ENCODE peak calls at places on chromosomes 3 and 15, in seven cellular contexts. Z is brain microvascular endothelial cell; W is Panc1; F is CD4-positive, alpha-beta T cell; C is A549; K is upper lobe of right lung; D is left lung. A is an unnamed sample.

GRCh38 chr15:37765809-37766208 is 168.6 kb upstream of the TMCO5A start:
- DNase-seq in Z (peak; percentile 1), W (no peak), F (no peak), C (no peak), K (no peak), D (no peak), A (no peak)

GRCh38 chr3:15470261-15470660 is 42.9 kb downstream of the EAF1 start:
- DNase-seq in Z (no peak), W (no peak), F (no peak), C (peak; percentile 21), K (no peak), D (no peak), A (no peak)

GRCh38 chr3:182258538-182259177 is 534.6 kb upstream of the ATP11B start:
- DNase-seq in Z (no peak), W (peak; percentile 28), F (no peak), C (peak; percentile 54), K (no peak), D (no peak), A (no peak)

GRCh38 chr3:128783774-128784173 is 57.8 kb downstream of the RAB7A start:
- DNase-seq in Z (no peak), W (no peak), F (no peak), C (no peak), K (no peak), D (no peak), A (no peak)

GRCh38 chr3:128554100-128554464 is 61.1 kb upstream of the GATA2 start:
- DNase-seq in Z (peak; percentile 56), W (no peak), F (no peak), C (peak; percentile 10), K (peak; percentile 30), D (no peak), A (no peak)

GRCh38 chr3:37922721-37923575 is 61.3 kb downstream of the CTDSPL start:
- DNase-seq in Z (no peak), W (no peak), F (no peak), C (no peak), K (no peak), D (peak; percentile 65), A (no peak)

GRCh38 chr3:165195628-165196576 is at the start of gene SLITRK3:
- DNase-seq in Z (no peak), W (no peak), F (no peak), C (no peak), K (peak; percentile 52), D (no peak), A (no peak)

GRCh38 chr15:88225484-88225883 is 31.1 kb downstream of the NTRK3 start:
- DNase-seq in Z (no peak), W (no peak), F (no peak), C (no peak), K (no peak), D (no peak), A (no peak)

GRCh38 chr3:127170794-127171193 is 22.1 kb upstream of the PRR23E start:
- DNase-seq in Z (peak; percentile 37), W (no peak), F (no peak), C (peak; percentile 4), K (peak; percentile 62), D (peak; percentile 59), A (no peak)

GRCh38 chr3:119395923-119396358 is 67.5 kb downstream of the TMEM39A start:
- DNase-seq in Z (no peak), W (no peak), F (no peak), C (no peak), K (no peak), D (no peak), A (no peak)

GRCh38 chr3:40299721-40300335 is 9.7 kb upstream of the EIF1B start:
- DNase-seq in Z (peak; percentile 84), W (no peak), F (no peak), C (peak; percentile 41), K (no peak), D (no peak), A (no peak)

GRCh38 chr15:43144512-43144911 is 11.1 kb downstream of the TMEM62 start:
- DNase-seq in Z (no peak), W (no peak), F (no peak), C (no peak), K (no peak), D (no peak), A (no peak)

GRCh38 chr3:50275996-50276761 is 2.7 kb upstream of the LSMEM2 start:
- DNase-seq in Z (no peak), W (no peak), F (no peak), C (no peak), K (no peak), D (peak; percentile 75), A (no peak)

GRCh38 chr15:50676799-50677483 is 9.7 kb downstream of the TRPM7 start:
- DNase-seq in Z (peak; percentile 59), W (no peak), F (no peak), C (peak; percentile 74), K (no peak), D (no peak), A (no peak)

GRCh38 chr15:57033715-57034439 is 115.4 kb downstream of the TCF12 start:
- DNase-seq in Z (no peak), W (no peak), F (no peak), C (no peak), K (no peak), D (no peak), A (no peak)

GRCh38 chr3:34408088-34408487 is 609.7 kb downstream of the PDCD6IP start:
- DNase-seq in Z (no peak), W (no peak), F (no peak), C (no peak), K (no peak), D (no peak), A (no peak)

GRCh38 chr3:172135766-172136729 is 96.7 kb downstream of the FNDC3B start:
- DNase-seq in Z (peak; percentile 48), W (no peak), F (no peak), C (peak; percentile 73), K (no peak), D (no peak), A (no peak)
- H3K27ac ChIP-seq in Z (peak overlapping the region; percentile 81), W (peak overlapping the region; percentile 97), F (no peak overlapping the region), C (peak overlapping the region; percentile 87), K (peak overlapping the region; percentile 32), D (peak overlapping the region; percentile 98), A (peak overlapping the region; percentile 83)

GRCh38 chr15:48397841-48398240 is 66.6 kb downstream of the DUT start:
- DNase-seq in Z (no peak), W (no peak), F (no peak), C (no peak), K (peak; percentile 70), D (no peak), A (no peak)

GRCh38 chr15:48406911-48407310 is 75.7 kb downstream of the DUT start:
- DNase-seq in Z (no peak), W (no peak), F (no peak), C (no peak), K (no peak), D (no peak), A (no peak)

GRCh38 chr15:48406240-48406891 is 75.1 kb downstream of the DUT start:
- DNase-seq in Z (no peak), W (no peak), F (no peak), C (no peak), K (no peak), D (no peak), A (no peak)

GRCh38 chr15:48400086-48400485 is 68.9 kb downstream of the DUT start:
- DNase-seq in Z (no peak), W (no peak), F (no peak), C (no peak), K (no peak), D (no peak), A (no peak)

DNA sequence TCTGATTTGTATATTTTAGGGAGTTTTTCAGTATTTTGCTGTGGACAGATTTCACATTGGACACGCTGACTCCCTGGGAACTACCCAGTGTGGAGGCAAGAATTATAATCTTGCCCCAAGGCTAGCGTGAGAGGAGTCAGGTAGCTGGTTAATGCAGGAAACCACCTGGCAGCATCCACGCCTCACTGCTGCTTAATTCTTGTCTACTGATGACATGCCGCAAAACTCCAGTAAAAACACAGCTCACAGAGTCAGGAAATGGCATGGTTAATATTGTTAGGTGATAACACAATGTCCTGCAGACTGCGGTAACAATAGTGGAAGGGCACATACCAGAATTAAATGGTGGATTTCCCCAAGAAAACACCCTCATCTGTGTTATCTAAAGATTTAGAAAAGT is 71.5 kb downstream of the DUT start:
- DNase-seq in Z (no peak), W (no peak), F (no peak), C (no peak), K (no peak), D (no peak), A (no peak)
- H3K27ac ChIP-seq in Z (no peak overlapping the region), W (no peak overlapping the region), F (no peak overlapping the region), C (no peak overlapping the region), K (no peak overlapping the region), D (no peak overlapping the region), A (no peak overlapping the region)

GRCh38 chr3:21682231-21682630 is 68.8 kb downstream of the ZNF385D start:
- DNase-seq in Z (no peak), W (no peak), F (no peak), C (no peak), K (no peak), D (no peak), A (no peak)
- H3K27ac ChIP-seq in Z (no peak overlapping the region), W (no peak overlapping the region), F (no peak overlapping the region), C (no peak overlapping the region), K (no peak overlapping the region), D (no peak overlapping the region), A (no peak overlapping the region)

GRCh38 chr15:64776402-64776786 is 1.0 kb upstream of the RBPMS2 start:
- DNase-seq in Z (no peak), W (no peak), F (no peak), C (no peak), K (no peak), D (peak; percentile 65), A (no peak)

GRCh38 chr15:64774556-64775523 is 549 bp downstream of the RBPMS2 start:
- DNase-seq in Z (no peak), W (no peak), F (no peak), C (peak; percentile 33), K (no peak), D (peak; percentile 80), A (no peak)

GRCh38 chr15:64773606-64774555 is 1.5 kb downstream of the RBPMS2 start:
- DNase-seq in Z (no peak), W (no peak), F (no peak), C (no peak), K (no peak), D (peak; percentile 53), A (no peak)

GRCh38 chr15:64772964-64773363 is 2.4 kb downstream of the RBPMS2 start:
- DNase-seq in Z (no peak), W (no peak), F (no peak), C (no peak), K (no peak), D (no peak), A (no peak)

DNA sequence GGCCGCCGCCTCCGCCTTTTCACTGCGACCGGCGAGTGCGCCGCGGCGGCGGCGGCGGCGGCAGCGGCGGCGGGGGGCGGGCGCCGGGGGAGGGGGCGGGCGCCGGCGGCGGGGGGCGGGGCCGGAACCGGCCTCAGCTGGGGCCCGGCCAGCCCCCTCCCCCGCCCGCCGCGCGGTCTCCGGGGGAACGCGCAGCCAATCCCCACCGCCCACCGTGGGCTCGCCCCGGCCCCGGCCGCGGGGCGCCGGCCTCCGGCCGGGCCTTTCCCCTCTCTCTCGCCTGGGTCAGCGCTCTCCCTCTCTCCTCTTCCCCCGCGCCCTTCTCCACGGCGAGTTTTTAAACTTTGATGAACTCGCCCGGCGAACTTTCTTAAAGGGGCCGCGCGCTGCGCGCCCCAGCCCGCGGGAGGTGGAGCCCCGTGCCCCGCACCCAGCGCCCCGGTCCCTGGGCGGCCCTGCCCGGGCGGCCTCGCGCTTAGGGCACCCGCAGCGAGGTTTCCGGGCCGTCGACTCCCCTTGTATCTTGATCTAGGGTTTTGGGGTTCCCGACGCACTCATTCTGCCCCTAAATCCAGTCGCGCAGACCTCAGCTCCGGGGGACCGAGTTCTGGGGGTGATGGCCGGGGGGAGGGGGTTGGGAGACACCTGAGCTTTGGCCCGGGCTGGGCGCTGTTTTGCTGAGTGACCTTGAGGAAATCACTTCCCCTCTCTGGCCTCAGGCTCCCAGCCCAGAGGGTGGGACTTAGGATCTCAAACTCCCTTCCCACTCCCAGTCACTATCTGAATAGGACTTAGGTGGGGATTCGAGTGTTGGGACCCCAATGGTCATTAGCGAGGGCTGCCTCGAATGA is at the start of gene RBPMS2:
- DNase-seq in Z (no peak), W (no peak), F (no peak), C (peak; percentile 38), K (no peak), D (peak; percentile 73), A (no peak)
- H3K27ac ChIP-seq in Z (no peak within 1 kb of the TSS), W (peak within 1 kb of the TSS; percentile 74), F (no peak within 1 kb of the TSS), C (peak within 1 kb of the TSS; percentile 93), K (peak within 1 kb of the TSS; percentile 36), D (peak within 1 kb of the TSS; percentile 33), A (no peak within 1 kb of the TSS)